ENCODE peak calls at places on chromosomes 1 and 21, in ten cellular contexts. E is right cardiac atrium; G is neural progenitor cell; Q is endothelial cell; L is foreskin fibroblast; N is colonic mucosa; X is H4; B is ecto neural progenitor cell; V is activated CD4-positive, alpha-beta T cell treated with anti-CD3 and anti-CD28 coated beads, Interleukin-2, amount 10 ng/mL, durations not matched to agents 24 days and 14 days; I is astrocyte of the spinal cord. S is an unnamed sample.

GRCh38 chr1:35574655-35575400 is 1.7 kb downstream of the TFAP2E start:
- DNase-seq in E (no peak), G (no peak), Q (no peak), L (no peak), N (no peak), X (no peak), B (no peak), V (no peak), I (no peak), S (no peak)

GRCh38 chr1:214372092-214372491 is 91.1 kb downstream of the SMYD2 start:
- DNase-seq in E (no peak), G (no peak), Q (no peak), L (no peak), N (no peak), X (no peak), B (no peak), V (no peak), I (peak), S (no peak)

GRCh38 chr1:90709535-90709934 is 7.6 kb downstream of the BARHL2 start:
- DNase-seq in E (no peak), G (no peak), Q (no peak), L (no peak), N (no peak), X (no peak), B (no peak), V (no peak), I (no peak), S (no peak)

GRCh38 chr21:44312089-44312488 is 12.2 kb downstream of the PFKL start:
- DNase-seq in E (no peak), G (no peak), Q (no peak), L (no peak), N (no peak), X (no peak), B (no peak), V (no peak), I (no peak), S (no peak)

GRCh38 chr1:86541859-86542258 is 5.0 kb upstream of the CLCA4 start:
- DNase-seq in E (no peak), G (no peak), Q (no peak), L (no peak), N (no peak), X (no peak), B (no peak), V (no peak), I (no peak), S (no peak)

GRCh38 chr1:154466136-154466665 is 35.8 kb upstream of the TDRD10 start:
- DNase-seq in E (no peak), G (no peak), Q (no peak), L (no peak), N (no peak), X (no peak), B (no peak), V (no peak), I (no peak), S (no peak)

GRCh38 chr1:30744060-30744756 is 13.4 kb downstream of the LAPTM5 start:
- DNase-seq in E (peak), G (no peak), Q (no peak), L (peak), N (no peak), X (no peak), B (no peak), V (peak), I (no peak), S (no peak)

GRCh38 chr1:5976231-5976630 is 16.0 kb downstream of the NPHP4 start:
- DNase-seq in E (no peak), G (no peak), Q (no peak), L (no peak), N (no peak), X (no peak), B (no peak), V (no peak), I (no peak), S (no peak)

GRCh38 chr1:225762444-225762843 is 15.2 kb upstream of the SRP9 start:
- DNase-seq in E (no peak), G (no peak), Q (no peak), L (no peak), N (no peak), X (peak), B (no peak), V (no peak), I (peak), S (no peak)

GRCh38 chr21:44759628-44760285 is 41.9 kb downstream of the UBE2G2 start:
- DNase-seq in E (no peak), G (no peak), Q (no peak), L (no peak), N (no peak), X (no peak), B (no peak), V (no peak), I (no peak), S (no peak)

GRCh38 chr1:33339413-33339812 is 18.5 kb upstream of the A3GALT2 start:
- DNase-seq in E (peak), G (peak), Q (no peak), L (peak), N (no peak), X (no peak), B (no peak), V (no peak), I (no peak), S (no peak)

GRCh38 chr1:40266786-40267535 is 8.9 kb downstream of the ZMPSTE24 start:
- DNase-seq in E (no peak), G (no peak), Q (no peak), L (no peak), N (no peak), X (no peak), B (no peak), V (no peak), I (no peak), S (no peak)

GRCh38 chr1:42259059-42259738 is 75.8 kb downstream of the FOXJ3 start:
- DNase-seq in E (no peak), G (no peak), Q (no peak), L (peak), N (no peak), X (no peak), B (no peak), V (no peak), I (peak), S (no peak)

GRCh38 chr1:21126324-21126723 is 50.4 kb downstream of the EIF4G3 start:
- DNase-seq in E (no peak), G (no peak), Q (no peak), L (no peak), N (peak), X (no peak), B (no peak), V (peak), I (no peak), S (peak)

GRCh38 chr1:65793359-65793732 is 651 bp downstream of the PDE4B start:
- DNase-seq in E (peak), G (peak), Q (no peak), L (peak), N (no peak), X (no peak), B (peak), V (no peak), I (no peak), S (no peak)

GRCh38 chr1:230291731-230292620 is 134.2 kb downstream of the PGBD5 start:
- DNase-seq in E (no peak), G (peak), Q (no peak), L (no peak), N (no peak), X (no peak), B (no peak), V (no peak), I (no peak), S (no peak)

GRCh38 chr1:23558140-23558871 is 995 bp downstream of the ID3 start:
- DNase-seq in E (peak), G (peak), Q (peak), L (peak), N (peak), X (peak), B (no peak), V (peak), I (peak), S (no peak)

GRCh38 chr1:6104631-6105030 is 58.9 kb downstream of the KCNAB2 start:
- DNase-seq in E (no peak), G (no peak), Q (no peak), L (no peak), N (no peak), X (no peak), B (no peak), V (no peak), I (no peak), S (no peak)

GRCh38 chr1:78070758-78071157 is 25.0 kb downstream of the GIPC2 start:
- DNase-seq in E (no peak), G (no peak), Q (no peak), L (peak), N (no peak), X (peak), B (no peak), V (no peak), I (peak), S (peak)

GRCh38 chr1:66311628-66312027 is 222.3 kb upstream of the SGIP1 start:
- DNase-seq in E (no peak), G (no peak), Q (no peak), L (no peak), N (no peak), X (no peak), B (no peak), V (no peak), I (no peak), S (no peak)

GRCh38 chr1:84117868-84118267 is 26.2 kb upstream of the PRKACB start:
- DNase-seq in E (no peak), G (no peak), Q (no peak), L (peak), N (no peak), X (no peak), B (no peak), V (no peak), I (peak), S (no peak)